ENCODE peak calls at places on chromosome 18, in ten cellular contexts. One of them, this sample, is unnamed.

GRCh38 chr18:31657823-31658669 is 26.3 kb downstream of the B4GALT6 start:
- DNase-seq in IMR-90: no peak
- DNase-seq in endothelial cell of umbilical vein: no peak
- DNase-seq in K562: no peak
- DNase-seq in H54: no peak
- DNase-seq in right lobe of liver: no peak
- DNase-seq in GM12878: peak; percentile 95
- DNase-seq in transverse colon: no peak
- DNase-seq in body of pancreas: no peak
- DNase-seq in lower leg skin: no peak
- DNase-seq in this sample: no peak

GRCh38 chr18:34330308-34330707 is 105.6 kb upstream of the NOL4 start:
- DNase-seq in IMR-90: no peak
- DNase-seq in endothelial cell of umbilical vein: no peak
- DNase-seq in K562: no peak
- DNase-seq in H54: no peak
- DNase-seq in right lobe of liver: no peak
- DNase-seq in GM12878: no peak
- DNase-seq in transverse colon: no peak
- DNase-seq in body of pancreas: no peak
- DNase-seq in lower leg skin: no peak
- DNase-seq in this sample: no peak

GRCh38 chr18:59848002-59848401 is 51.8 kb upstream of the PMAIP1 start:
- DNase-seq in IMR-90: no peak
- DNase-seq in endothelial cell of umbilical vein: no peak
- DNase-seq in K562: no peak
- DNase-seq in H54: no peak
- DNase-seq in right lobe of liver: no peak
- DNase-seq in GM12878: no peak
- DNase-seq in transverse colon: no peak
- DNase-seq in body of pancreas: no peak
- DNase-seq in lower leg skin: no peak
- DNase-seq in this sample: no peak

GRCh38 chr18:35688757-35689156 is 107.2 kb downstream of the GALNT1 start:
- DNase-seq in IMR-90: no peak
- DNase-seq in endothelial cell of umbilical vein: no peak
- DNase-seq in K562: peak; percentile 30
- DNase-seq in H54: no peak
- DNase-seq in right lobe of liver: no peak
- DNase-seq in GM12878: peak; percentile 35
- DNase-seq in transverse colon: no peak
- DNase-seq in body of pancreas: no peak
- DNase-seq in lower leg skin: no peak
- DNase-seq in this sample: peak; percentile 5

GRCh38 chr18:26717123-26717522 is 148.4 kb downstream of the AQP4 start:
- DNase-seq in IMR-90: no peak
- DNase-seq in endothelial cell of umbilical vein: no peak
- DNase-seq in K562: no peak
- DNase-seq in H54: no peak
- DNase-seq in right lobe of liver: no peak
- DNase-seq in GM12878: no peak
- DNase-seq in transverse colon: no peak
- DNase-seq in body of pancreas: no peak
- DNase-seq in lower leg skin: no peak
- DNase-seq in this sample: no peak

GRCh38 chr18:79926715-79927596 is 24.5 kb downstream of the SLC66A2 start:
- DNase-seq in IMR-90: no peak
- DNase-seq in endothelial cell of umbilical vein: no peak
- DNase-seq in K562: no peak
- DNase-seq in H54: no peak
- DNase-seq in right lobe of liver: peak; percentile 46
- DNase-seq in GM12878: no peak
- DNase-seq in transverse colon: peak; percentile 3
- DNase-seq in body of pancreas: peak; percentile 58
- DNase-seq in lower leg skin: peak; percentile 10
- DNase-seq in this sample: no peak

GRCh38 chr18:71784777-71785176 is 759.4 kb downstream of the CBLN2 start:
- DNase-seq in IMR-90: no peak
- DNase-seq in endothelial cell of umbilical vein: peak; percentile 51
- DNase-seq in K562: peak; percentile 12
- DNase-seq in H54: no peak
- DNase-seq in right lobe of liver: no peak
- DNase-seq in GM12878: no peak
- DNase-seq in transverse colon: no peak
- DNase-seq in body of pancreas: no peak
- DNase-seq in lower leg skin: no peak
- DNase-seq in this sample: peak; percentile 2

GRCh38 chr18:68418881-68419280 is 296.0 kb downstream of the TMX3 start:
- DNase-seq in IMR-90: peak; percentile 93
- DNase-seq in endothelial cell of umbilical vein: no peak
- DNase-seq in K562: no peak
- DNase-seq in H54: no peak
- DNase-seq in right lobe of liver: no peak
- DNase-seq in GM12878: no peak
- DNase-seq in transverse colon: no peak
- DNase-seq in body of pancreas: no peak
- DNase-seq in lower leg skin: no peak
- DNase-seq in this sample: no peak

GRCh38 chr18:48295586-48296311 is 113.4 kb downstream of the ZBTB7C start:
- DNase-seq in IMR-90: no peak
- DNase-seq in endothelial cell of umbilical vein: no peak
- DNase-seq in K562: no peak
- DNase-seq in H54: no peak
- DNase-seq in right lobe of liver: no peak
- DNase-seq in GM12878: no peak
- DNase-seq in transverse colon: no peak
- DNase-seq in body of pancreas: no peak
- DNase-seq in lower leg skin: no peak
- DNase-seq in this sample: no peak

GRCh38 chr18:69097349-69097748 is 299.5 kb downstream of the CCDC102B start:
- DNase-seq in IMR-90: no peak
- DNase-seq in endothelial cell of umbilical vein: no peak
- DNase-seq in K562: no peak
- DNase-seq in H54: no peak
- DNase-seq in right lobe of liver: no peak
- DNase-seq in GM12878: no peak
- DNase-seq in transverse colon: no peak
- DNase-seq in body of pancreas: no peak
- DNase-seq in lower leg skin: no peak
- DNase-seq in this sample: no peak

GRCh38 chr18:10213526-10213925 is 240.9 kb upstream of the APCDD1 start:
- DNase-seq in IMR-90: peak; percentile 33
- DNase-seq in endothelial cell of umbilical vein: peak; percentile 4
- DNase-seq in K562: no peak
- DNase-seq in H54: no peak
- DNase-seq in right lobe of liver: no peak
- DNase-seq in GM12878: peak; percentile 41
- DNase-seq in transverse colon: no peak
- DNase-seq in body of pancreas: no peak
- DNase-seq in lower leg skin: no peak
- DNase-seq in this sample: no peak

GRCh38 chr18:79690586-79691482 is 11.2 kb downstream of the CTDP1 start:
- DNase-seq in IMR-90: no peak
- DNase-seq in endothelial cell of umbilical vein: no peak
- DNase-seq in K562: no peak
- DNase-seq in H54: no peak
- DNase-seq in right lobe of liver: no peak
- DNase-seq in GM12878: no peak
- DNase-seq in transverse colon: no peak
- DNase-seq in body of pancreas: no peak
- DNase-seq in lower leg skin: no peak
- DNase-seq in this sample: no peak

GRCh38 chr18:71398530-71398929 is 1109.7 kb downstream of the SOCS6 start:
- DNase-seq in IMR-90: no peak
- DNase-seq in endothelial cell of umbilical vein: peak; percentile 35
- DNase-seq in K562: no peak
- DNase-seq in H54: no peak
- DNase-seq in right lobe of liver: no peak
- DNase-seq in GM12878: no peak
- DNase-seq in transverse colon: no peak
- DNase-seq in body of pancreas: peak; percentile 9
- DNase-seq in lower leg skin: no peak
- DNase-seq in this sample: no peak

GRCh38 chr18:3947383-3947782 is 497.4 kb downstream of the TGIF1 start:
- DNase-seq in IMR-90: no peak
- DNase-seq in endothelial cell of umbilical vein: no peak
- DNase-seq in K562: no peak
- DNase-seq in H54: no peak
- DNase-seq in right lobe of liver: no peak
- DNase-seq in GM12878: no peak
- DNase-seq in transverse colon: no peak
- DNase-seq in body of pancreas: no peak
- DNase-seq in lower leg skin: no peak
- DNase-seq in this sample: no peak

GRCh38 chr18:22378672-22379282 is 38.9 kb downstream of the CTAGE1 start:
- DNase-seq in IMR-90: peak; percentile 30
- DNase-seq in endothelial cell of umbilical vein: peak; percentile 53
- DNase-seq in K562: peak; percentile 28
- DNase-seq in H54: peak; percentile 15
- DNase-seq in right lobe of liver: peak; percentile 60
- DNase-seq in GM12878: no peak
- DNase-seq in transverse colon: peak; percentile 50
- DNase-seq in body of pancreas: peak; percentile 71
- DNase-seq in lower leg skin: no peak
- DNase-seq in this sample: peak; percentile 56

GRCh38 chr18:58455318-58455950 is 173.5 kb downstream of the ALPK2 start:
- DNase-seq in IMR-90: no peak
- DNase-seq in endothelial cell of umbilical vein: no peak
- DNase-seq in K562: no peak
- DNase-seq in H54: no peak
- DNase-seq in right lobe of liver: no peak
- DNase-seq in GM12878: peak; percentile 8
- DNase-seq in transverse colon: no peak
- DNase-seq in body of pancreas: peak; percentile 47
- DNase-seq in lower leg skin: no peak
- DNase-seq in this sample: no peak

GRCh38 chr18:61840324-61840723 is 52.5 kb downstream of the RNF152 start:
- DNase-seq in IMR-90: no peak
- DNase-seq in endothelial cell of umbilical vein: no peak
- DNase-seq in K562: no peak
- DNase-seq in H54: no peak
- DNase-seq in right lobe of liver: no peak
- DNase-seq in GM12878: no peak
- DNase-seq in transverse colon: no peak
- DNase-seq in body of pancreas: no peak
- DNase-seq in lower leg skin: no peak
- DNase-seq in this sample: no peak

GRCh38 chr18:42929857-42930256 is 185.6 kb downstream of the RIT2 start:
- DNase-seq in IMR-90: no peak
- DNase-seq in endothelial cell of umbilical vein: peak; percentile 14
- DNase-seq in K562: no peak
- DNase-seq in H54: no peak
- DNase-seq in right lobe of liver: no peak
- DNase-seq in GM12878: no peak
- DNase-seq in transverse colon: no peak
- DNase-seq in body of pancreas: no peak
- DNase-seq in lower leg skin: no peak
- DNase-seq in this sample: no peak

GRCh38 chr18:683531-683930 is 26.1 kb downstream of the TYMS start:
- DNase-seq in IMR-90: no peak
- DNase-seq in endothelial cell of umbilical vein: no peak
- DNase-seq in K562: no peak
- DNase-seq in H54: no peak
- DNase-seq in right lobe of liver: no peak
- DNase-seq in GM12878: no peak
- DNase-seq in transverse colon: no peak
- DNase-seq in body of pancreas: no peak
- DNase-seq in lower leg skin: no peak
- DNase-seq in this sample: no peak

GRCh38 chr18:26405190-26405781 is 143.1 kb downstream of the KCTD1 start:
- DNase-seq in IMR-90: peak; percentile 53
- DNase-seq in endothelial cell of umbilical vein: peak; percentile 46
- DNase-seq in K562: no peak
- DNase-seq in H54: no peak
- DNase-seq in right lobe of liver: no peak
- DNase-seq in GM12878: no peak
- DNase-seq in transverse colon: peak; percentile 15
- DNase-seq in body of pancreas: peak; percentile 54
- DNase-seq in lower leg skin: no peak
- DNase-seq in this sample: peak; percentile 68

GRCh38 chr18:48342588-48342987 is 66.6 kb downstream of the ZBTB7C start:
- DNase-seq in IMR-90: no peak
- DNase-seq in endothelial cell of umbilical vein: no peak
- DNase-seq in K562: no peak
- DNase-seq in H54: no peak
- DNase-seq in right lobe of liver: no peak
- DNase-seq in GM12878: no peak
- DNase-seq in transverse colon: no peak
- DNase-seq in body of pancreas: no peak
- DNase-seq in lower leg skin: no peak
- DNase-seq in this sample: no peak

GRCh38 chr18:55322176-55322735 is 265.7 kb downstream of the TCF4 start:
- DNase-seq in IMR-90: peak; percentile 96
- DNase-seq in endothelial cell of umbilical vein: peak; percentile 96
- DNase-seq in K562: no peak
- DNase-seq in H54: no peak
- DNase-seq in right lobe of liver: peak; percentile 62
- DNase-seq in GM12878: peak; percentile 74
- DNase-seq in transverse colon: peak; percentile 75
- DNase-seq in body of pancreas: peak; percentile 76
- DNase-seq in lower leg skin: peak; percentile 79
- DNase-seq in this sample: peak; percentile 1
- TF ChIP-seq POLR2A in IMR-90: peak; percentile 21
- TF ChIP-seq POLR2A in endothelial cell of umbilical vein: no peak
- TF ChIP-seq POLR2A in K562: no peak
- TF ChIP-seq POLR2A in H54: no peak
- TF ChIP-seq POLR2A in right lobe of liver: peak; percentile 21
- TF ChIP-seq POLR2A in GM12878: peak; percentile 80
- TF ChIP-seq POLR2A in transverse colon: peak; percentile 71
- TF ChIP-seq POLR2A in body of pancreas: peak; percentile 20
- TF ChIP-seq POLR2A in lower leg skin: no peak
- TF ChIP-seq POLR2A in this sample: no peak

GRCh38 chr18:76524477-76524876 is 29.4 kb upstream of the ZNF516 start:
- DNase-seq in IMR-90: no peak
- DNase-seq in endothelial cell of umbilical vein: no peak
- DNase-seq in K562: no peak
- DNase-seq in H54: no peak
- DNase-seq in right lobe of liver: no peak
- DNase-seq in GM12878: no peak
- DNase-seq in transverse colon: no peak
- DNase-seq in body of pancreas: no peak
- DNase-seq in lower leg skin: no peak
- DNase-seq in this sample: no peak
- TF ChIP-seq POLR2A in IMR-90: no peak
- TF ChIP-seq POLR2A in endothelial cell of umbilical vein: no peak
- TF ChIP-seq POLR2A in K562: no peak
- TF ChIP-seq POLR2A in H54: no peak
- TF ChIP-seq POLR2A in right lobe of liver: no peak
- TF ChIP-seq POLR2A in GM12878: no peak
- TF ChIP-seq POLR2A in transverse colon: no peak
- TF ChIP-seq POLR2A in body of pancreas: no peak
- TF ChIP-seq POLR2A in lower leg skin: no peak
- TF ChIP-seq POLR2A in this sample: no peak

GRCh38 chr18:63161728-63162195 is 157.8 kb downstream of the BCL2 start:
- DNase-seq in IMR-90: peak; percentile 93
- DNase-seq in endothelial cell of umbilical vein: peak; percentile 62
- DNase-seq in K562: peak; percentile 8
- DNase-seq in H54: peak; percentile 64
- DNase-seq in right lobe of liver: no peak
- DNase-seq in GM12878: peak; percentile 98
- DNase-seq in transverse colon: peak; percentile 78
- DNase-seq in body of pancreas: peak; percentile 48
- DNase-seq in lower leg skin: peak; percentile 90
- DNase-seq in this sample: peak; percentile 16
- TF ChIP-seq POLR2A in IMR-90: no peak
- TF ChIP-seq POLR2A in endothelial cell of umbilical vein: no peak
- TF ChIP-seq POLR2A in K562: no peak
- TF ChIP-seq POLR2A in H54: no peak
- TF ChIP-seq POLR2A in right lobe of liver: peak; percentile 32
- TF ChIP-seq POLR2A in GM12878: peak; percentile 94
- TF ChIP-seq POLR2A in transverse colon: peak; percentile 29
- TF ChIP-seq POLR2A in body of pancreas: no peak
- TF ChIP-seq POLR2A in lower leg skin: no peak
- TF ChIP-seq POLR2A in this sample: no peak

GRCh38 chr18:46104128-46104911 is at the start of gene HAUS1:
- DNase-seq in IMR-90: peak; percentile 64
- DNase-seq in endothelial cell of umbilical vein: peak; percentile 88
- DNase-seq in K562: peak; percentile 84
- DNase-seq in H54: peak; percentile 56
- DNase-seq in right lobe of liver: peak; percentile 94
- DNase-seq in GM12878: peak; percentile 33
- DNase-seq in transverse colon: peak; percentile 95
- DNase-seq in body of pancreas: peak; percentile 93
- DNase-seq in lower leg skin: peak; percentile 92
- DNase-seq in this sample: peak; percentile 83
- TF ChIP-seq POLR2A in IMR-90: no peak
- TF ChIP-seq POLR2A in endothelial cell of umbilical vein: peak; percentile 88
- TF ChIP-seq POLR2A in K562: peak; percentile 85
- TF ChIP-seq POLR2A in H54: peak; percentile 63
- TF ChIP-seq POLR2A in right lobe of liver: peak; percentile 73
- TF ChIP-seq POLR2A in GM12878: peak; percentile 55
- TF ChIP-seq POLR2A in transverse colon: peak; percentile 77
- TF ChIP-seq POLR2A in body of pancreas: peak; percentile 86
- TF ChIP-seq POLR2A in lower leg skin: no peak
- TF ChIP-seq POLR2A in this sample: peak; percentile 66

This sample was measured in A549.